ENCODE peak calls at places on chromosomes 4 and X, in nine cellular contexts. I is heart right ventricle, F is NCI-H774, N is fibroblast of the aortic adventitia, Q is neural progenitor cell, M is LHCN-M2, D is fibroblast of the conjunctiva, V is T-helper 2 cell, E is nephron progenitor cell. Y is an unnamed sample.

GRCh38 chr4:86582453-86582852 is 11.7 kb upstream of the PTPN13 start:
- DNase-seq in I (no peak), V (no peak), D (no peak), E (no peak), N (peak), Q (no peak), M (no peak), F (no peak), Y (no peak)

GRCh38 chr4:102616661-102617060 is 115.5 kb downstream of the NFKB1 start:
- DNase-seq in M (no peak), D (no peak), E (no peak), Q (peak), I (no peak), N (no peak), F (peak), V (peak), Y (no peak)

GRCh38 chr4:76896731-76897521 is 1.0 kb downstream of the SOWAHB start:
- DNase-seq in F (peak), V (peak), E (peak), I (peak), M (no peak), Q (peak), D (no peak), N (no peak), Y (peak)

GRCh38 chr4:63589796-63590195 is 819.5 kb downstream of the TECRL start:
- DNase-seq in D (no peak), I (no peak), F (no peak), E (peak), M (no peak), V (no peak), Q (peak), N (no peak), Y (no peak)

GRCh38 chrX:27571164-27571563 is 19.0 kb upstream of the DCAF8L2 start:
- DNase-seq in V (no peak), Q (no peak), M (no peak), D (no peak), E (no peak), I (no peak), F (no peak), N (no peak), Y (no peak)

GRCh38 chr4:1872918-1873269 is 1.7 kb downstream of the NSD2 start:
- DNase-seq in Q (no peak), M (peak), V (no peak), F (no peak), I (no peak), E (no peak), N (peak), D (peak), Y (no peak)

GRCh38 chr4:165873298-165874071 is 448 bp downstream of the TLL1 start:
- DNase-seq in N (peak), V (no peak), E (peak), D (no peak), M (peak), F (peak), I (peak), Q (peak), Y (peak)

GRCh38 chr4:39232100-39232499 is 49.8 kb downstream of the WDR19 start:
- DNase-seq in V (no peak), D (no peak), F (no peak), M (no peak), I (no peak), Q (no peak), N (no peak), E (no peak), Y (no peak)

GRCh38 chrX:13131511-13132137 is 87.2 kb upstream of the FAM9C start:
- DNase-seq in M (peak), N (no peak), I (no peak), F (no peak), Q (no peak), D (no peak), V (no peak), E (no peak), Y (no peak)

GRCh38 chr4:19838858-19839257 is 412.8 kb upstream of the SLIT2 start:
- DNase-seq in F (no peak), D (no peak), V (no peak), E (no peak), M (no peak), I (no peak), Q (no peak), N (no peak), Y (no peak)

GRCh38 chr4:87679449-87680169 is 29.5 kb downstream of the DMP1 start:
- DNase-seq in M (peak), D (peak), F (no peak), N (peak), E (peak), I (peak), V (no peak), Q (peak), Y (peak)

GRCh38 chr4:105197777-105198176 is 51.1 kb downstream of the TET2 start:
- DNase-seq in I (no peak), F (no peak), D (no peak), M (no peak), N (no peak), Q (no peak), E (no peak), V (no peak), Y (no peak)

GRCh38 chr4:179353791-179354190 is 1911.6 kb upstream of the AGA start:
- DNase-seq in F (no peak), N (no peak), V (no peak), D (no peak), Q (no peak), I (no peak), M (no peak), E (no peak), Y (no peak)

GRCh38 chrX:10855845-10856244 is 235.5 kb upstream of the MID1 start:
- DNase-seq in Q (no peak), N (peak), F (no peak), D (no peak), I (no peak), M (no peak), V (no peak), E (no peak), Y (no peak)

GRCh38 chrX:123425471-123425870 is 241.4 kb downstream of the GRIA3 start:
- DNase-seq in Q (no peak), M (no peak), V (no peak), E (no peak), F (no peak), N (peak), D (no peak), I (no peak), Y (no peak)

GRCh38 chrX:124033821-124034220 is 72.3 kb downstream of the STAG2 start:
- DNase-seq in I (no peak), E (no peak), M (peak), N (peak), D (no peak), F (no peak), V (no peak), Q (no peak), Y (no peak)

GRCh38 chrX:68731254-68731653 is 83.8 kb downstream of the STARD8 start:
- DNase-seq in E (no peak), M (no peak), F (no peak), I (no peak), Q (no peak), D (no peak), V (no peak), N (no peak), Y (no peak)

GRCh38 chrX:81489987-81490386 is 288.1 kb downstream of the SH3BGRL start:
- DNase-seq in I (no peak), V (no peak), Q (no peak), E (no peak), M (peak), N (peak), D (no peak), F (no peak), Y (no peak)

GRCh38 chr4:76147454-76148141 is 599 bp downstream of the NUP54 start:
- DNase-seq in M (peak), N (peak), V (peak), E (peak), Q (peak), F (peak), D (peak), I (peak), Y (peak)

GRCh38 chr4:183335369-183335940 is 13.2 kb upstream of the CLDN24 start:
- DNase-seq in N (peak), F (no peak), I (no peak), E (no peak), V (no peak), D (peak), Q (no peak), M (peak), Y (no peak)

GRCh38 chr4:5381981-5382441 is 326.3 kb downstream of the EVC2 start:
- DNase-seq in F (no peak), M (peak), E (no peak), V (no peak), Q (no peak), D (no peak), N (no peak), I (no peak), Y (no peak)

GRCh38 chr4:187004628-187005027 is 281.0 kb upstream of the FAT1 start:
- DNase-seq in M (no peak), E (no peak), I (no peak), Q (no peak), D (no peak), F (no peak), V (no peak), N (no peak), Y (no peak)

GRCh38 chr4:140250989-140251552 is 97.1 kb upstream of the MAML3 start:
- DNase-seq in Q (no peak), F (no peak), M (no peak), N (no peak), I (no peak), V (no peak), D (no peak), E (peak), Y (no peak)

GRCh38 chr4:138577145-138577544 is 335.0 kb upstream of the SLC7A11 start:
- DNase-seq in I (no peak), V (no peak), D (no peak), F (no peak), N (no peak), E (no peak), Q (no peak), M (no peak), Y (no peak)

GRCh38 chr4:4575284-4576211 is 33.7 kb upstream of the STX18 start:
- DNase-seq in D (no peak), Q (peak), V (peak), M (peak), I (peak), F (peak), E (peak), N (peak), Y (peak)

GRCh38 chr4:184450045-184450444 is 24.3 kb downstream of the IRF2 start:
- DNase-seq in D (peak), N (peak), F (no peak), I (no peak), M (peak), Q (no peak), E (no peak), V (no peak), Y (no peak)

GRCh38 chr4:79682161-79682560 is 274.1 kb upstream of the GK2 start:
- DNase-seq in N (no peak), E (no peak), Q (no peak), M (no peak), F (no peak), V (no peak), D (no peak), I (no peak), Y (no peak)